ENCODE peak calls at places on chromosomes 5 and 9, in eight cellular contexts. I, N, W, K, M, B, X and L are unnamed samples.

GRCh38 chr5:1281038-1281882 is 13.6 kb downstream of the TERT start:
- DNase-seq in I (no peak), N (no peak), W (no peak), K (peak; percentile 19), M (no peak), B (no peak), X (no peak), L (no peak)

GRCh38 chr5:177447611-177448243 is 1.1 kb downstream of the PRR7 start:
- DNase-seq in I (no peak), N (no peak), W (no peak), K (no peak), M (peak; percentile 92), B (peak; percentile 58), X (no peak), L (no peak)

GRCh38 chr5:108141676-108142075 is 240.2 kb downstream of the FBXL17 start:
- DNase-seq in I (peak; percentile 22), N (no peak), W (no peak), K (no peak), M (no peak), B (no peak), X (no peak), L (peak; percentile 12)

GRCh38 chr9:125603478-125604021 is 103.5 kb downstream of the MAPKAP1 start:
- DNase-seq in I (no peak), N (no peak), W (no peak), K (no peak), M (no peak), B (no peak), X (no peak), L (no peak)

GRCh38 chr9:35488019-35488418 is 1.9 kb upstream of the RUSC2 start:
- DNase-seq in I (no peak), N (no peak), W (no peak), K (no peak), M (no peak), B (no peak), X (no peak), L (no peak)

GRCh38 chr9:19999491-20000057 is 210.7 kb upstream of the SLC24A2 start:
- DNase-seq in I (peak; percentile 97), N (peak; percentile 23), W (no peak), K (no peak), M (peak; percentile 89), B (no peak), X (no peak), L (peak; percentile 31)

GRCh38 chr9:22454021-22454420 is 7.4 kb downstream of the DMRTA1 start:
- DNase-seq in I (no peak), N (no peak), W (no peak), K (no peak), M (no peak), B (no peak), X (no peak), L (no peak)

GRCh38 chr5:60076746-60077145 is 183.2 kb upstream of the PDE4D start:
- DNase-seq in I (no peak), N (no peak), W (no peak), K (no peak), M (no peak), B (no peak), X (no peak), L (no peak)

GRCh38 chr9:36924071-36924470 is 110.0 kb downstream of the PAX5 start:
- DNase-seq in I (peak; percentile 84), N (peak; percentile 54), W (no peak), K (no peak), M (peak; percentile 96), B (no peak), X (no peak), L (no peak)

GRCh38 chr9:123445116-123445515 is 89.1 kb downstream of the CRB2 start:
- DNase-seq in I (no peak), N (no peak), W (no peak), K (no peak), M (no peak), B (no peak), X (no peak), L (no peak)

GRCh38 chr9:5510991-5511390 is 660 bp downstream of the PDCD1LG2 start:
- DNase-seq in I (no peak), N (no peak), W (no peak), K (no peak), M (no peak), B (no peak), X (no peak), L (no peak)

GRCh38 chr5:2697446-2698200 is 53.9 kb downstream of the IRX2 start:
- DNase-seq in I (no peak), N (no peak), W (no peak), K (no peak), M (no peak), B (no peak), X (no peak), L (no peak)

GRCh38 chr9:16150501-16150900 is 597.7 kb downstream of the CCDC171 start:
- DNase-seq in I (no peak), N (no peak), W (no peak), K (no peak), M (no peak), B (no peak), X (no peak), L (no peak)

GRCh38 chr5:119063579-119064379 is 7.1 kb upstream of the DMXL1 start:
- DNase-seq in I (no peak), N (no peak), W (no peak), K (no peak), M (no peak), B (no peak), X (no peak), L (peak; percentile 32)

GRCh38 chr5:62460578-62460983 is 48.0 kb downstream of the IPO11 start:
- DNase-seq in I (peak; percentile 25), N (peak; percentile 58), W (no peak), K (no peak), M (peak; percentile 23), B (no peak), X (no peak), L (peak; percentile 40)

GRCh38 chr9:121169094-121169601 is 32.5 kb downstream of the RAB14 start:
- DNase-seq in I (peak; percentile 14), N (no peak), W (no peak), K (no peak), M (peak; percentile 14), B (no peak), X (peak; percentile 40), L (no peak)

GRCh38 chr9:2809692-2810423 is 34.0 kb downstream of the PUM3 start:
- DNase-seq in I (peak; percentile 93), N (no peak), W (peak; percentile 78), K (no peak), M (no peak), B (no peak), X (no peak), L (no peak)

GRCh38 chr9:130053504-130054427 is at the start of gene GPR107:
- DNase-seq in I (peak; percentile 57), N (peak; percentile 90), W (peak; percentile 76), K (peak; percentile 87), M (peak; percentile 95), B (peak; percentile 76), X (peak; percentile 70), L (peak; percentile 92)

GRCh38 chr5:154397652-154398406 is 48.0 kb upstream of the SAP30L start:
- DNase-seq in I (no peak), N (no peak), W (no peak), K (peak; percentile 73), M (no peak), B (no peak), X (no peak), L (no peak)

GRCh38 chr9:127806871-127807270 is 4.2 kb downstream of the FPGS start:
- DNase-seq in I (no peak), N (no peak), W (no peak), K (no peak), M (no peak), B (no peak), X (no peak), L (no peak)

GRCh38 chr9:127808347-127809001 is 5.8 kb downstream of the FPGS start:
- DNase-seq in I (no peak), N (no peak), W (no peak), K (no peak), M (no peak), B (no peak), X (no peak), L (no peak)

GRCh38 chr9:127802576-127803443 is at the start of gene FPGS:
- DNase-seq in I (peak; percentile 76), N (peak; percentile 99), W (peak; percentile 90), K (peak; percentile 90), M (peak; percentile 99), B (peak; percentile 61), X (peak; percentile 94), L (peak; percentile 97)

GRCh38 chr9:127803507-127804352 is 1.0 kb downstream of the FPGS start:
- DNase-seq in I (no peak), N (no peak), W (no peak), K (no peak), M (peak; percentile 99), B (no peak), X (peak; percentile 45), L (no peak)

DNA sequence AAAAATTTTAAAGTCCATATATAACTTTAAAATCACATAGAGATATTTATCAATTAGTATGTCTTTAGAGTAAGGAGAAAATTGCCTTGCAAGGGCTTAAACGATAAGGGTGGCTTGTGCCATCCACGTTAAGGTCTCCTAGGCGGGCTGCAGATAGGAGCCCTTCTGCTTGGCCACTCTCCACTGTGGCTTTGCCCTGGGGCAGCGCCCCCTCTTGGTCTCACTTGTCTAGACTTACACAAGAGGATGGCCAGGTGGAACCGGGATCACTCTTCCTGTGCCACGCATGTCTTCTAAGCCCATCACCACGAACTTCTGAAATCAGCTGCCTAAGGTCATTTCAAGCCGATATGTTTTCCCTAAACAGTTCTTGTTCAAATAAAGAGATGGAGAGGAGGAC is 2.9 kb downstream of the FPGS start:
- DNase-seq in I (no peak), N (no peak), W (no peak), K (peak; percentile 51), M (no peak), B (peak; percentile 48), X (no peak), L (no peak)
- TF ChIP-seq CTCF in I (peak; percentile 78), N (no peak), W (peak; percentile 35), K (peak; percentile 31), M (no peak), B (peak; percentile 50), X (no peak), L (peak; percentile 32)

GRCh38 chr5:129094924-129095797 is 612 bp downstream of the ISOC1 start:
- DNase-seq in I (peak; percentile 12), N (peak; percentile 71), W (peak; percentile 82), K (peak; percentile 87), M (peak; percentile 29), B (peak; percentile 47), X (peak; percentile 36), L (peak; percentile 74)
- TF ChIP-seq CTCF in I (no peak), N (no peak), W (peak; percentile 35), K (no peak), M (no peak), B (peak; percentile 13), X (no peak), L (peak; percentile 14)

DNA sequence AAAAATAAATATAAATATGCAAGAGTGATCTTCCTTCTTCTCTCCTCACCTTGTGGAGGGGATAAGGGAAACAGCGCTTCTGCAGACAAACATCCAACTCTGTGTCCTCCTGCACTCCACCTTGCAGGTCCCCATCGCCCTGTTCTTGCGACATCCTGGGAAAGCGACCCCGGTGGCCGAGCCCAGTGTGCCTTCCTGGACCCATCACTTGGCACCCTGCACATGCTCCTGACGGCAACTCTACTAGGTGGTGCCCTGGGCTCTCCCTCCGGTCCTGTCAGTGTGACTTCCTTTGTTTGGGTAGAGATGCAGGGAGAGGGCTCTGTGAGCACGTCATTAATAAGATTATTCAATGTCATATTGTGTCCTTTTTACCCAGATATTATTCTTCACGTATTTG is 266.0 kb upstream of the ADAMTS16 start:
- DNase-seq in I (no peak), N (no peak), W (no peak), K (no peak), M (no peak), B (no peak), X (no peak), L (no peak)
- TF ChIP-seq CTCF in I (no peak), N (no peak), W (no peak), K (no peak), M (no peak), B (no peak), X (no peak), L (no peak)

GRCh38 chr9:109001275-109001676 is 12.0 kb downstream of the CTNNAL1 start:
- DNase-seq in I (peak; percentile 79), N (no peak), W (no peak), K (no peak), M (peak; percentile 89), B (no peak), X (no peak), L (no peak)
- TF ChIP-seq CTCF in I (peak; percentile 4), N (no peak), W (no peak), K (no peak), M (no peak), B (no peak), X (no peak), L (no peak)